ENCODE peak calls at places on chromosomes 11 and 22, in ten cellular contexts. O is NCI-H524 treated with DMSO at 0.1 percent for 48 hours; P is stimulated activated CD4-positive, alpha-beta T cell treated with anti-CD3 and anti-CD28 coated beads, TNF-alpha, amount 100 ng/mL, for 24 hours; M is foreskin fibroblast; G is B cell; K is pancreas; E is kidney glomerular epithelial cell; A is neural crest cell; T is AG20443; S is fibroblast of lung. X is an unnamed sample.
A peak's percentile ranks its signal among the peaks of the same experiment; 100 is the strongest.

GRCh38 chr11:62142043-62142375 is 18.2 kb downstream of the INCENP start:
- DNase-seq in E (no peak), M (no peak), P (no peak), G (no peak), A (no peak), S (no peak), K (no peak), T (no peak), O (no peak), X (no peak)

GRCh38 chr11:26134481-26135355 is 197.2 kb upstream of the ANO3 start:
- DNase-seq in P (no peak), M (peak; percentile 68), A (peak; percentile 1), E (peak; percentile 28), O (peak; percentile 8), S (peak; percentile 20), G (peak; percentile 21), T (peak; percentile 16), K (no peak), X (no peak)

GRCh38 chr11:1824221-1825038 is 10.4 kb upstream of the SYT8 start:
- DNase-seq in A (no peak), O (no peak), K (no peak), P (no peak), T (no peak), S (no peak), G (no peak), M (no peak), E (no peak), X (no peak)

GRCh38 chr11:119850822-119851409 is 121.9 kb upstream of the NECTIN1 start:
- DNase-seq in A (no peak), K (no peak), M (no peak), T (no peak), O (no peak), G (no peak), E (no peak), S (no peak), P (no peak), X (no peak)

GRCh38 chr11:35740061-35740824 is 77.7 kb downstream of the TRIM44 start:
- DNase-seq in A (no peak), P (no peak), O (no peak), S (no peak), M (no peak), T (no peak), E (no peak), K (no peak), G (no peak), X (no peak)

GRCh38 chr11:1112351-1113191 is 37.9 kb downstream of the MUC2 start:
- DNase-seq in A (no peak), T (no peak), S (no peak), P (no peak), K (no peak), E (no peak), M (no peak), G (no peak), O (no peak), X (no peak)

GRCh38 chr22:46546466-46547178 is 9.2 kb upstream of the CELSR1 start:
- DNase-seq in P (no peak), G (no peak), O (no peak), E (peak; percentile 77), K (peak; percentile 35), M (peak; percentile 57), T (peak; percentile 77), A (no peak), S (peak; percentile 79), X (no peak)

GRCh38 chr22:43832393-43833265 is 20.5 kb upstream of the EFCAB6 start:
- DNase-seq in M (no peak), T (no peak), S (no peak), K (no peak), A (no peak), O (no peak), P (no peak), G (no peak), E (no peak), X (no peak)

GRCh38 chr11:61935861-61936260 is 14.3 kb upstream of the BEST1 start:
- DNase-seq in S (no peak), K (no peak), P (no peak), A (no peak), O (no peak), M (no peak), G (no peak), E (no peak), T (no peak), X (no peak)

GRCh38 chr11:107816028-107816427 is 42.6 kb downstream of the SLC35F2 start:
- DNase-seq in A (no peak), T (no peak), G (no peak), O (no peak), K (no peak), M (no peak), P (no peak), E (no peak), S (no peak), X (no peak)

GRCh38 chr11:40219401-40219800 is 1240.1 kb downstream of the LRRC4C start:
- DNase-seq in S (no peak), K (no peak), O (no peak), A (no peak), T (no peak), M (no peak), E (no peak), G (no peak), P (no peak), X (no peak)

GRCh38 chr11:86245369-86246292 is 1.1 kb downstream of the EED start:
- DNase-seq in T (no peak), A (peak; percentile 8), P (no peak), E (no peak), S (peak; percentile 6), O (no peak), K (peak; percentile 13), G (peak; percentile 43), M (peak; percentile 34), X (no peak)

GRCh38 chr22:48968201-48968959 is 859.3 kb downstream of the BRD1 start:
- DNase-seq in G (no peak), A (no peak), M (no peak), S (no peak), E (no peak), K (peak; percentile 27), T (no peak), O (no peak), P (no peak), X (no peak)

GRCh38 chr11:14905104-14906033 is 13.3 kb upstream of the CYP2R1 start:
- DNase-seq in A (no peak), M (peak; percentile 45), K (peak; percentile 74), T (peak; percentile 42), O (no peak), S (peak; percentile 35), G (peak; percentile 93), E (no peak), P (peak; percentile 41), X (no peak)

GRCh38 chr11:7787239-7787638 is 9.5 kb downstream of the OR5P2 start:
- DNase-seq in E (no peak), P (no peak), M (no peak), T (no peak), O (no peak), A (no peak), K (no peak), S (no peak), G (no peak), X (no peak)

GRCh38 chr22:39242809-39243442 is 1.9 kb downstream of the PDGFB start:
- DNase-seq in G (no peak), M (no peak), A (no peak), O (no peak), P (no peak), T (no peak), S (no peak), E (no peak), K (peak; percentile 87), X (no peak)

GRCh38 chr11:6251120-6251733 is 8.4 kb upstream of the CCKBR start:
- DNase-seq in T (peak; percentile 85), K (peak; percentile 82), E (peak; percentile 58), O (no peak), M (peak; percentile 84), A (peak; percentile 78), P (no peak), G (peak; percentile 41), S (peak; percentile 51), X (peak; percentile 80)

GRCh38 chr11:94799726-94800125 is 31.6 kb downstream of the AMOTL1 start:
- DNase-seq in A (no peak), T (no peak), G (no peak), P (no peak), K (no peak), S (no peak), M (no peak), E (no peak), O (no peak), X (no peak)

GRCh38 chr11:62850911-62851806 is 11.8 kb upstream of the WDR74 start:
- DNase-seq in P (no peak), S (no peak), K (no peak), O (no peak), A (no peak), G (no peak), E (no peak), M (peak; percentile 63), T (no peak), X (no peak)

GRCh38 chr11:45266693-45267451 is 19.3 kb downstream of the SYT13 start:
- DNase-seq in E (peak; percentile 27), K (no peak), M (no peak), A (peak; percentile 32), S (no peak), T (no peak), G (no peak), O (no peak), P (no peak), X (peak; percentile 51)

GRCh38 chr11:122137081-122137793 is 21.2 kb upstream of the BLID start:
- DNase-seq in E (peak; percentile 41), G (no peak), O (no peak), K (no peak), P (no peak), T (peak; percentile 61), S (peak; percentile 97), M (peak; percentile 89), A (no peak), X (no peak)

GRCh38 chr22:27747396-27748256 is 53.9 kb downstream of the MN1 start:
- DNase-seq in G (no peak), T (peak; percentile 56), A (no peak), K (no peak), O (no peak), M (no peak), E (no peak), P (no peak), S (no peak), X (no peak)

GRCh38 chr11:45163956-45164575 is 17.6 kb downstream of the PRDM11 start:
- DNase-seq in S (peak; percentile 60), P (no peak), O (no peak), T (no peak), M (no peak), G (no peak), E (no peak), A (no peak), K (no peak), X (no peak)